ENCODE peak calls at places on chromosomes 2 and 18, in eight cellular contexts. O, A, P, Z, R, Y, M and V are unnamed samples.

GRCh38 chr2:16291731-16292550 is 351.6 kb downstream of the MYCN start:
- DNase-seq in Y (no peak), R (no peak), A (no peak), O (no peak), M (no peak), P (no peak), Z (no peak), V (no peak)

GRCh38 chr18:39571511-39571910 is 2005.9 kb upstream of the CELF4 start:
- DNase-seq in R (no peak), M (peak), Z (no peak), P (no peak), A (no peak), Y (no peak), O (no peak), V (no peak)

GRCh38 chr2:237096911-237097310 is 11.2 kb downstream of the COPS8 start:
- DNase-seq in M (no peak), Z (no peak), R (no peak), P (no peak), A (no peak), Y (no peak), O (no peak), V (no peak)

GRCh38 chr18:36899289-36899688 is 70.4 kb downstream of the KIAA1328 start:
- DNase-seq in O (no peak), P (no peak), Y (no peak), A (no peak), M (peak), Z (peak), R (no peak), V (no peak)

GRCh38 chr2:150878347-150878746 is 383.3 kb downstream of the RBM43 start:
- DNase-seq in P (no peak), O (no peak), Z (peak), R (no peak), M (peak), Y (no peak), A (no peak), V (no peak)

GRCh38 chr2:188244383-188244782 is 47.3 kb upstream of the GULP1 start:
- DNase-seq in Z (no peak), O (no peak), Y (no peak), P (no peak), R (no peak), M (no peak), A (no peak), V (no peak)

GRCh38 chr2:83972123-83972522 is 487.0 kb downstream of the SUCLG1 start:
- DNase-seq in O (no peak), Z (no peak), Y (no peak), M (no peak), P (no peak), R (no peak), A (no peak), V (no peak)

GRCh38 chr2:231245253-231246094 is 47.0 kb downstream of the ARMC9 start:
- DNase-seq in R (no peak), P (peak), O (no peak), M (no peak), A (no peak), Z (no peak), Y (peak), V (no peak)

GRCh38 chr2:55025082-55025481 is 25.2 kb downstream of the RTN4 start:
- DNase-seq in A (no peak), M (no peak), Z (no peak), P (no peak), Y (no peak), R (no peak), O (no peak), V (no peak)

GRCh38 chr18:28284132-28284531 is 107.2 kb upstream of the CDH2 start:
- DNase-seq in Z (no peak), Y (no peak), O (no peak), R (no peak), A (no peak), P (no peak), M (no peak), V (no peak)

GRCh38 chr2:240806006-240806405 is 14.0 kb downstream of the KIF1A start:
- DNase-seq in O (peak), Y (peak), A (no peak), M (no peak), P (no peak), Z (no peak), R (no peak), V (no peak)

GRCh38 chr2:49687873-49688272 is 533.6 kb upstream of the FSHR start:
- DNase-seq in Y (no peak), P (no peak), A (no peak), M (no peak), O (no peak), R (no peak), Z (no peak), V (no peak)

GRCh38 chr2:142175917-142176316 is 45.1 kb upstream of the LRP1B start:
- DNase-seq in Y (no peak), M (no peak), P (no peak), O (no peak), A (no peak), Z (no peak), R (no peak), V (no peak)
- TF ChIP-seq POLR2AphosphoS5 in Y (no peak), M (no peak), P (no peak), O (no peak), A (no peak), Z (no peak), R (no peak), V (no peak)

GRCh38 chr2:38750011-38750792 is 959 bp downstream of the SRSF7 start:
- DNase-seq in P (peak), R (peak), Y (peak), M (no peak), Z (no peak), A (peak), O (no peak), V (no peak)
- TF ChIP-seq POLR2A in P (no peak), R (peak), Y (no peak), M (peak), Z (no peak), A (peak), O (peak), V (no peak)

GRCh38 chr18:35515460-35516130 is 17.8 kb upstream of the INO80C start:
- DNase-seq in A (no peak), M (no peak), O (no peak), Z (no peak), R (no peak), Y (no peak), P (no peak), V (no peak)
- TF ChIP-seq CTCF in A (no peak), M (no peak), O (no peak), Z (no peak), R (no peak), Y (no peak), P (no peak), V (no peak)

DNA sequence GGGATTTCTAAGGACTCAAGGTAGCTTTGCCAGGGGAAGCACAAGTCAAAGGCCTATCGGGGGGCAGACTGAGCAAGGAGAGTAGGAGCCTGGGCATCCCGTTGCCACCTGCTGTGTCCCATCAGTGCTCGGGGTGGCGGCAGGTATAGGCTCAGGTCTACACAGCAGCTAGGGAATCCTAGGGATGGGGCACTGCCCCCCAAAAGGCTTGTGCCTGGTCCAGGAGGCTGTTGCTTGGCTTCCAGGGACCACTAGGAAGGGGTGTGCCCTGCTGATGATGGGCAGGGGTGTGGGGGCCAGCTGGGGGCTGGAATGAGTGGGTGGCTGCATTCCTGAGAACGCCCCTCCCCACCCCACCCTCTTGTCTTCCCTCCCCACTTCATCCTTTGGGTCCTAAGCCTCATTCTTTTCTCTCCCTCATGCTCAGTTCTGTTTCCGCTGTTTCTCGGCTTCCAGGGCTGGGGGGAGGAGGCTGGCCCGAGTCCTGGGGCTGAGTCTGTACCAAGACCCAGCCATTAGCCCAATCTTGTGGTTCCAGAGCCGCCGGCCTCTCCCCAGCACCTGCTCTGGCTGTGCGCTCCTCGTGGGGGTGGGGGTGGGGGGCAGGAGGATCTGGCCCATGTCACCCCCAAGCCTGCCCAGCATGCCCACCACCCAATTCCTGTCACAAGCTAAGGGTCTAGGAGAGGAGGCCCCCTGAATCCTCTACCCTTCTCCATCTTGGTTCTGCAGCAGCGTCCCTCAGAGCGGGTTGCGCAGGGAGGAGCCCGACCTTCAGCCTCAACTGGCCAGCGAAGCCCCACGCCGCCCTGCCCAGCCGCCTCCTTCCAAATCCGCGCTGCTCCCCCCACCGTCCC is 12.8 kb downstream of the SPEG start:
- DNase-seq in P (no peak), O (no peak), A (no peak), M (no peak), Y (no peak), R (no peak), Z (no peak), V (no peak)
- TF ChIP-seq POLR2AphosphoS5 in P (no peak), O (no peak), A (no peak), M (no peak), Y (no peak), R (no peak), Z (no peak), V (no peak)

DNA sequence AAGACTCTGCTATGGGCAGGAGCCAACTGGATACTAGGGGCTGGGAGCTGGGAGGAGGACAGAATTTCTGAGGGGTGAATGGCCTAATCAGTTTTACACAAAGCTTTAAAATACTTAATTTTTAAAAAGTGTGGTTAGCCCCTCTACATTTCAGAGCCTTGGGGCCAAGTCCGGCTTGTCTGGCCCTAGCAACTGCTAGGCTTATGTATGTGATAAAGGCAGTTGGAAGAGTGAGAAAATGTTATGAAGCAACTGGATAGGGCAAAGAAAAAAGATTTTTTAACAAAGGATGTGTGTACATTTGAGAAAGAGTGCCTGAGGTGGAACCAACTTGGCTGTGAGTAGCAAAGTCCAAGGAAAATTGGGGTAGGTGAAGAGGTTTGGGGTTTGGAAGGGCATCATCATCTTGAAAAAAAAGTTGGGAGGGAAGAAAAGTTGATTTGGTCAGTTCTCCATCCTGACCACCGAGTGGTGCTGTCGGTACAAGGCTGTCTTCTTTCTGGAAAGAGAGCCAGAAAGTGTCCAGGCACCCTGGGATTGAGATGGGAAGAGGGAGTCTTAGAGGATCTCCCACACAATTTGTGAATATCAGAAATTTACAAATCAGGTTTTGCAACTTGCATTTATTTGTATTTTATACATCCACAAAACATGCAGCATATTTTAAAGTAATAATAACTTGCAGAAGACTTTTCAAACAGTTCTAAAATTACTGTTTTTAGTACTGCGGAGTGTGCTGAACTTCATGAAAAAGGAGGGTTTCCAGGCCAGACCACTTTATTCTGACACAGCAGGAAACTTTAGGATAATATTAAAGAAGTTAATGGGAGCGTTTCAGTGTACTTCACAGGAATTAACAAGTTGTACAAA is 10.5 kb upstream of the CDK15 start:
- DNase-seq in M (peak), A (no peak), Y (no peak), P (no peak), O (no peak), R (no peak), Z (peak), V (no peak)
- TF ChIP-seq POLR2A in M (no peak), A (no peak), Y (no peak), P (no peak), O (no peak), R (no peak), Z (no peak), V (no peak)

DNA sequence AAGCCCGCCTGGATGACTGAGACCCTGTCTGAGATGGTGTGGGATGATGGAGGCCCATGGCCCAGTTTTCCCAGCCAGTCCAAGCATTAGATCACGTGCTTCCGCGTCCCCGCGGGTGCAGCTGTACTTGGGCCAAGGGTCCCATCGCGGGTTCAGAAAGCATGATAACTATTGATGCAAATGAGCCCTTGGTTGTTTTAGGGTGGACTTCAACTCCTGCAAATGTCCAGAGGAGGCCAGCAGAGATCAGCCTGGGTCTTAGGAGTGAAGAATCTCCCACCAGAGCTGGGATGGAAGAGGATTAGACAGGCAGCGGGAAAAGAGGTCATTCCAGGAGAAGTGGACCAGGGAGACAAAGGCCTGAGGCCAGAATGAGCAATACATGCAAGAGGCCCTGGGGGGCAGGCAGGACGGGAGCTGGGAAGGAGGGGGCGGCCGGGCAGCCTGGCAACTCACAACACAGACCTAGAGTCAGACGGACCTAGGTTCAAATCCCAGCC is 89.9 kb upstream of the TMEM247 start:
- DNase-seq in Y (no peak), Z (no peak), M (peak), P (no peak), A (no peak), R (no peak), O (peak), V (peak)
- TF ChIP-seq CTCF in Y (no peak), Z (no peak), M (peak), P (no peak), A (no peak), R (no peak), O (no peak), V (no peak)

DNA sequence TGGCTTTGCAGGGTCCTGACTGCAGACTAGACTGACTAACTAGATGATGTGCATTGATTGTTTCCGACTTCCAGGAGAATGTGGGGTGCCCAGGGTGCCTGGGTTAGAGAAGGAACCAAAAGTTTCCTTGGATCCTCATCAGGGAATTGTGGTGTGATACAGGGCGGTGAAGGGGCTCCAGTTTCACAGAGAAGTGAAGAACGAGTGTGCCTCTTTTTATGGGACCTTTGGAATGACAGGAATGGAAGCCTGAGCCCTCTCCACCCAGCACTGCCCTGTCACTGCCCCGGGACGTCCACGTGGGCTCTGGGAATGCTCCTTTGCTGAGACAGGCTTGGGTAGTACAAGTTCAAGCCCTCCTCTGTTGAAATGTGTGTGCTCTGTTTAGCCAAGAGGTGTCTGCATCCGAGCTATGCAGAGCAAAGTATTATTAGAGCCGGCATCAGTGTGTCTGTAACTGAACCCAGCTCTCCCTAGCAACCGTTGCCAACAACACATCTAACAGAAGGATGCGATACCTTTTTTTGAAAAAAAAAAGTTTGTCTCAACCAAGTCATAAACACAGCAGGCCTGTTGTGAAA is 183.6 kb downstream of the SMAD7 start:
- DNase-seq in A (peak), M (no peak), O (no peak), Y (no peak), R (no peak), P (no peak), Z (no peak), V (no peak)
- TF ChIP-seq POLR2AphosphoS5 in A (no peak), M (no peak), O (no peak), Y (no peak), R (no peak), P (no peak), Z (no peak), V (no peak)